ENCODE peak calls at places on chromosome 17, in nine cellular contexts. U is MM.1S; P is Peyer's patch; Z is A549; Y is cardiac fibroblast; I is CD8-positive, alpha-beta T cell; J is body of pancreas; B is colonic mucosa; F is AG09309. X is an unnamed sample.

GRCh38 chr17:32962320-32962707 is 29.3 kb upstream of the SPACA3 start:
- DNase-seq in U (no peak), B (no peak), Z (no peak), F (no peak), I (no peak), Y (no peak), J (no peak), P (no peak), X (no peak)

GRCh38 chr17:79019631-79020584 is 4.1 kb upstream of the C1QTNF1 start:
- DNase-seq in P (peak), U (peak), Y (peak), Z (peak), F (no peak), B (peak), J (peak), I (peak), X (no peak)

GRCh38 chr17:69900101-69900500 is 174.9 kb upstream of the KCNJ16 start:
- DNase-seq in U (peak), Z (no peak), Y (no peak), B (no peak), F (no peak), P (no peak), I (no peak), J (no peak), X (no peak)

GRCh38 chr17:79520134-79520892 is 90.5 kb downstream of the RBFOX3 start:
- DNase-seq in P (no peak), Z (no peak), F (no peak), I (no peak), U (no peak), J (no peak), Y (no peak), B (no peak), X (no peak)

GRCh38 chr17:290626-291025 is 62.0 kb downstream of the RPH3AL start:
- DNase-seq in Z (no peak), I (no peak), F (no peak), J (peak), B (no peak), U (no peak), Y (no peak), P (no peak), X (no peak)

GRCh38 chr17:32261521-32261792 is 4.2 kb upstream of the RHBDL3 start:
- DNase-seq in I (no peak), Z (no peak), Y (no peak), B (no peak), J (no peak), U (no peak), P (no peak), F (no peak), X (no peak)

GRCh38 chr17:71870546-71870862 is 250.3 kb upstream of the SOX9 start:
- DNase-seq in F (no peak), I (no peak), U (no peak), P (no peak), Z (no peak), Y (no peak), J (no peak), B (no peak), X (no peak)

GRCh38 chr17:77304746-77305473 is 164.1 kb downstream of the SEC14L1 start:
- DNase-seq in F (no peak), B (peak), Y (no peak), Z (no peak), J (peak), I (no peak), U (no peak), P (no peak), X (no peak)

GRCh38 chr17:62627219-62627903 is at the start of gene MRC2:
- DNase-seq in I (no peak), Z (peak), P (no peak), F (no peak), J (peak), B (peak), U (no peak), Y (peak), X (no peak)

GRCh38 chr17:35748323-35748960 is 4.6 kb downstream of the GAS2L2 start:
- DNase-seq in B (no peak), Z (no peak), P (no peak), U (no peak), I (no peak), Y (peak), J (peak), F (no peak), X (no peak)

GRCh38 chr17:48483471-48484131 is 47.2 kb downstream of the HOXB1 start:
- DNase-seq in J (peak), P (peak), U (peak), F (peak), I (no peak), B (no peak), Y (peak), Z (no peak), X (no peak)

GRCh38 chr17:28796062-28796461 is 46.5 kb downstream of the FAM222B start:
- DNase-seq in I (no peak), J (no peak), P (no peak), Z (no peak), F (no peak), U (no peak), Y (no peak), B (no peak), X (no peak)

GRCh38 chr17:58630883-58631522 is 60.8 kb downstream of the TEX14 start:
- DNase-seq in Z (no peak), P (peak), Y (no peak), I (peak), F (no peak), J (peak), B (peak), U (no peak), X (peak)

GRCh38 chr17:57603978-57604377 is 141.1 kb downstream of the CCDC182 start:
- DNase-seq in F (no peak), Z (no peak), I (peak), P (peak), Y (no peak), B (no peak), J (peak), U (peak), X (no peak)

GRCh38 chr17:978110-979093 is 1.2 kb downstream of the NXN start:
- DNase-seq in B (no peak), Z (no peak), J (peak), F (no peak), P (no peak), I (no peak), Y (peak), U (no peak), X (no peak)

GRCh38 chr17:79391808-79392233 is 219.0 kb downstream of the RBFOX3 start:
- DNase-seq in I (peak), P (peak), B (peak), F (no peak), J (peak), Z (peak), Y (peak), U (peak), X (no peak)

GRCh38 chr17:27453466-27453865 is 2.8 kb upstream of the KSR1 start:
- DNase-seq in Y (no peak), F (no peak), P (no peak), J (no peak), Z (no peak), I (no peak), U (no peak), B (no peak), X (no peak)

GRCh38 chr17:79915850-79916430 is 76.7 kb upstream of the CBX4 start:
- DNase-seq in F (no peak), P (no peak), Y (peak), I (no peak), Z (peak), U (no peak), B (peak), J (peak), X (no peak)

GRCh38 chr17:72587773-72588511 is 467.1 kb downstream of the SOX9 start:
- DNase-seq in B (peak), Z (no peak), F (no peak), P (no peak), I (no peak), J (no peak), Y (peak), U (peak), X (no peak)

GRCh38 chr17:59842901-59843652 is 49.7 kb downstream of the TUBD1 start:
- DNase-seq in U (no peak), P (no peak), Y (peak), B (peak), J (peak), I (no peak), F (peak), Z (peak), X (no peak)

GRCh38 chr17:58412910-58413630 is 4.3 kb downstream of the RNF43 start:
- DNase-seq in Y (no peak), J (no peak), F (no peak), B (no peak), P (no peak), U (no peak), Z (no peak), I (no peak), X (no peak)

GRCh38 chr17:75888484-75888883 is 8.3 kb downstream of the TRIM65 start:
- DNase-seq in F (no peak), J (no peak), Y (no peak), B (no peak), P (no peak), U (no peak), I (no peak), Z (no peak), X (no peak)

GRCh38 chr17:65071861-65072260 is 15.3 kb upstream of the GNA13 start:
- DNase-seq in Z (peak), B (no peak), I (no peak), J (no peak), P (no peak), Y (no peak), U (no peak), F (no peak), X (no peak)

GRCh38 chr17:63600569-63601438 is at the start of gene TACO1:
- DNase-seq in F (peak), U (peak), J (peak), Z (peak), Y (peak), B (peak), I (peak), P (peak), X (peak)

GRCh38 chr17:43418441-43419374 is 19.9 kb downstream of the ARL4D start:
- DNase-seq in Y (peak), P (no peak), U (no peak), I (no peak), J (peak), B (no peak), F (peak), Z (peak), X (no peak)

GRCh38 chr17:58121925-58122324 is 26.3 kb upstream of the OR4D1 start:
- DNase-seq in Z (peak), F (no peak), U (peak), J (no peak), B (no peak), Y (peak), P (no peak), I (peak), X (no peak)

GRCh38 chr17:31663576-31663975 is 195.5 kb downstream of the COPRS start:
- DNase-seq in F (no peak), I (no peak), Z (no peak), J (no peak), B (no peak), U (no peak), Y (peak), P (no peak), X (no peak)

GRCh38 chr17:40063034-40063765 is 435 bp downstream of the THRA start:
- DNase-seq in J (peak), Y (peak), I (no peak), B (peak), U (peak), F (no peak), Z (no peak), P (peak), X (no peak)

GRCh38 chr17:67212716-67213417 is 32.1 kb downstream of the HELZ start:
- DNase-seq in J (no peak), P (no peak), U (no peak), F (no peak), Z (no peak), I (no peak), Y (peak), B (no peak), X (no peak)

GRCh38 chr17:17822189-17822978 is 14.4 kb downstream of the SREBF1 start:
- DNase-seq in B (peak), P (no peak), J (peak), U (no peak), Z (no peak), F (peak), I (no peak), Y (peak), X (no peak)

GRCh38 chr17:68356520-68356919 is 65.2 kb downstream of the ARSG start:
- DNase-seq in I (peak), J (no peak), U (no peak), F (no peak), Z (no peak), B (peak), P (peak), Y (no peak), X (peak)

GRCh38 chr17:75980188-75981018 is 1.4 kb downstream of the TEN1 start:
- DNase-seq in P (no peak), B (no peak), Y (no peak), I (no peak), J (peak), Z (no peak), F (no peak), U (no peak), X (no peak)

GRCh38 chr17:81543339-81543675 is 8.8 kb downstream of the FAAP100 start:
- DNase-seq in P (no peak), Z (no peak), I (no peak), J (peak), U (no peak), F (no peak), Y (no peak), B (no peak), X (no peak)
- TF ChIP-seq CTCF in P (no peak), Z (no peak), I (no peak), J (no peak), U (no peak), F (no peak), Y (no peak), B (no peak), X (no peak)

GRCh38 chr17:74430706-74431567 is 951 bp upstream of the GPRC5C start:
- DNase-seq in B (peak), F (no peak), Y (peak), P (peak), Z (peak), J (peak), U (no peak), I (no peak), X (no peak)
- H3K4me3 ChIP-seq in B (peak), F (peak), Y (peak), P (peak), Z (peak), J (peak), U (no peak), I (peak), X (no peak)

GRCh38 chr17:2336215-2337151 is at the start of gene TSR1:
- DNase-seq in P (peak), U (peak), F (peak), Z (peak), B (peak), I (peak), J (peak), Y (peak), X (peak)
- TF ChIP-seq CTCF in P (peak), U (peak), F (peak), Z (peak), B (no peak), I (peak), J (peak), Y (no peak), X (peak)

GRCh38 chr17:4318186-4318585 is 48.3 kb downstream of the UBE2G1 start:
- DNase-seq in Z (no peak), Y (no peak), B (peak), P (no peak), F (no peak), I (no peak), J (peak), U (no peak), X (no peak)

GRCh38 chr17:4318596-4318995 is 47.9 kb downstream of the UBE2G1 start:
- DNase-seq in U (no peak), Z (no peak), P (no peak), J (no peak), I (no peak), F (no peak), Y (no peak), B (no peak), X (no peak)

GRCh38 chr17:4316648-4317047 is 49.8 kb downstream of the UBE2G1 start:
- DNase-seq in U (no peak), I (no peak), B (no peak), Y (no peak), F (no peak), Z (no peak), P (no peak), J (no peak), X (no peak)

GRCh38 chr17:4319221-4319620 is 47.3 kb downstream of the UBE2G1 start:
- DNase-seq in F (no peak), Y (no peak), U (no peak), Z (no peak), B (no peak), J (no peak), I (no peak), P (no peak), X (no peak)

GRCh38 chr17:4317648-4318047 is 48.8 kb downstream of the UBE2G1 start:
- DNase-seq in Z (no peak), F (no peak), B (no peak), P (no peak), J (no peak), Y (no peak), I (no peak), U (no peak), X (no peak)
- H3K4me3 ChIP-seq in Z (no peak), F (no peak), B (no peak), P (no peak), J (no peak), Y (no peak), I (no peak), U (no peak), X (no peak)

GRCh38 chr17:2871205-2871604 is 75.0 kb downstream of the RAP1GAP2 start:
- DNase-seq in U (no peak), I (no peak), P (no peak), J (no peak), Z (no peak), Y (no peak), B (no peak), F (no peak), X (no peak)

GRCh38 chr17:2869604-2870003 is 73.4 kb downstream of the RAP1GAP2 start:
- DNase-seq in B (no peak), I (no peak), P (no peak), Z (no peak), J (peak), Y (no peak), F (no peak), U (no peak), X (no peak)

GRCh38 chr17:2865228-2865627 is 69.0 kb downstream of the RAP1GAP2 start:
- DNase-seq in J (peak), B (no peak), Y (no peak), U (no peak), Z (no peak), F (no peak), P (no peak), I (no peak), X (no peak)

GRCh38 chr17:2871720-2872119 is 75.5 kb downstream of the RAP1GAP2 start:
- DNase-seq in Z (no peak), Y (no peak), I (no peak), U (no peak), P (no peak), F (no peak), J (no peak), B (no peak), X (no peak)

DNA sequence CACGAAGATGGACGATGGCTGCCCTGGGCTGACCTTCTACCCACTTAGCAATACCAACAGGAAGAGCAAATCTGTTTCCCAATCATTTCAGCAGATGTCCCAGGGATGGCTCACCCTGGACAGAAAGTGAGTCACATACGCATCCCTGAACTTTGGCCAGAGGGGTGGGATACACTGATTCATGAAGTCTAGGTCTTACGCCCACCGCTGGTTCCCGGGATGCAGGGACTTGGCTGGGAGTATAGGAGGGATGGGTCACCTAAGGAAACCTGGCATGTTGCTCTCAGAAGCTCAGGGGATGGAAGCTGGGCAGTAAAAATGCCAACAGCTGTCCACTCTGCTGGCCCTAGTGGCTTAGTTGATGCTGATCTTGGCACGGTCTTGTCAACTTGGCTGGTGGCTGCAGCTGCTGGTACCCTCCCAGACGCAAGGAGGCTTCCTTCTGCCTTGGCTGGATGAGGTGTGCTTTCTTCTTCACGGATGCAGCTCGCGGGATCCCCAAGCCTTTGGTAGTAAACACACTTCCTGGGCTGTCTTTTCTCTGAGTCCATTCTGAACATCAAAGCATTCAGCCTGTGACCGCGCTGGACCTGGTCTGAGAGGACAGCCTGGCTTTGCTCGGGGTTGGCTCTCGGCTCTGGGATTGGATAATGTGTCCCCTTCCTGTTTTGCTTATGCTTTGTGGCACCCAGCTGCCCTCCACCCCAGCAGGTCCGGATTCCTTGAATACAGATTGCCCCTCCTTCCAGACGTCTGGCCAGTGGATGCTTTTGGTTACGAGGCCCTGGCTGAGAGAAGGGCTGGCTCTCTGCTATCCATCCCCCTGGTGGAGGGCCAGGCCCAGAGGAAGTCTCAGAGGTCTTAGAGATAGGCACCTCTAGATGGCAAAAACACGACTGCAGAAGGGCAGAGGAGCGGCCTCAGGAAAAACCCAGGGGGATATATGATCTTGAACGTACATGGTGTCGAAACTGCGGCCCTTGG is 71.5 kb downstream of the RAP1GAP2 start:
- DNase-seq in P (no peak), U (no peak), Y (peak), F (peak), I (no peak), B (no peak), J (peak), Z (no peak), X (no peak)
- TF ChIP-seq CTCF in P (no peak), U (no peak), Y (no peak), F (no peak), I (no peak), B (no peak), J (peak), Z (no peak), X (no peak)

GRCh38 chr17:45311406-45311761 is 5.4 kb downstream of the MAP3K14 start:
- DNase-seq in I (no peak), B (no peak), F (no peak), U (no peak), P (no peak), Y (no peak), J (no peak), Z (no peak), X (no peak)
- H3K4me3 ChIP-seq in I (peak), B (no peak), F (no peak), U (peak), P (peak), Y (no peak), J (no peak), Z (peak), X (peak)

GRCh38 chr17:8832711-8833352 is 33.7 kb upstream of the MFSD6L start:
- DNase-seq in U (no peak), J (peak), F (no peak), Y (no peak), B (peak), I (no peak), Z (no peak), P (no peak), X (no peak)
- TF ChIP-seq CTCF in U (peak), J (peak), F (peak), Y (peak), B (peak), I (peak), Z (peak), P (peak), X (peak)

GRCh38 chr17:50394711-50395110 is 2.6 kb downstream of the LRRC59 start:
- DNase-seq in F (no peak), P (no peak), Y (no peak), I (no peak), Z (no peak), B (no peak), U (no peak), J (peak), X (no peak)
- H3K4me3 ChIP-seq in F (peak), P (no peak), Y (no peak), I (no peak), Z (no peak), B (no peak), U (no peak), J (no peak), X (no peak)

GRCh38 chr17:56121661-56122060 is 31.6 kb upstream of the ANKFN1 start:
- DNase-seq in F (no peak), P (no peak), U (no peak), J (no peak), Y (no peak), I (no peak), Z (no peak), B (no peak), X (no peak)
- TF ChIP-seq CTCF in F (peak), P (peak), U (no peak), J (no peak), Y (no peak), I (no peak), Z (no peak), B (no peak), X (no peak)

X was measured in GM12864.